ENCODE peak calls at places on chromosome 7, in six cellular contexts. One of them, this sample, is unnamed.

GRCh38 chr7:70830060-70830395 is 301.9 kb upstream of the GALNT17 start:
- DNase-seq in A549: no peak
- DNase-seq in mucosa of descending colon: no peak
- DNase-seq in left ventricle myocardium inferior: no peak
- DNase-seq in CD4-positive, CD25-positive, alpha-beta regulatory T cell: no peak
- DNase-seq in body of pancreas: no peak
- DNase-seq in this sample: no peak

GRCh38 chr7:137664846-137665245 is 181.9 kb downstream of the DGKI start:
- DNase-seq in body of pancreas: no peak
- DNase-seq in CD4-positive, CD25-positive, alpha-beta regulatory T cell: no peak
- DNase-seq in A549: no peak
- DNase-seq in left ventricle myocardium inferior: no peak
- DNase-seq in mucosa of descending colon: no peak
- DNase-seq in this sample: no peak

GRCh38 chr7:140723002-140723401 is 26.5 kb downstream of the NDUFB2 start:
- DNase-seq in mucosa of descending colon: no peak
- DNase-seq in body of pancreas: no peak
- DNase-seq in A549: no peak
- DNase-seq in CD4-positive, CD25-positive, alpha-beta regulatory T cell: peak; percentile 67
- DNase-seq in left ventricle myocardium inferior: no peak
- DNase-seq in this sample: no peak

GRCh38 chr7:132256721-132257212 is 319.5 kb downstream of the PLXNA4 start:
- DNase-seq in mucosa of descending colon: no peak
- DNase-seq in CD4-positive, CD25-positive, alpha-beta regulatory T cell: no peak
- DNase-seq in left ventricle myocardium inferior: no peak
- DNase-seq in body of pancreas: no peak
- DNase-seq in A549: no peak
- DNase-seq in this sample: no peak

GRCh38 chr7:80275192-80275605 is 140.6 kb downstream of the GNAI1 start:
- DNase-seq in A549: no peak
- DNase-seq in CD4-positive, CD25-positive, alpha-beta regulatory T cell: no peak
- DNase-seq in body of pancreas: no peak
- DNase-seq in left ventricle myocardium inferior: no peak
- DNase-seq in mucosa of descending colon: no peak
- DNase-seq in this sample: no peak

GRCh38 chr7:117285821-117286220 is 37.0 kb downstream of the WNT2 start:
- DNase-seq in mucosa of descending colon: no peak
- DNase-seq in left ventricle myocardium inferior: no peak
- DNase-seq in body of pancreas: no peak
- DNase-seq in CD4-positive, CD25-positive, alpha-beta regulatory T cell: no peak
- DNase-seq in A549: no peak
- DNase-seq in this sample: no peak

GRCh38 chr7:158908552-158908951 is 52.2 kb downstream of the DYNC2I1 start:
- DNase-seq in left ventricle myocardium inferior: no peak
- DNase-seq in A549: no peak
- DNase-seq in mucosa of descending colon: no peak
- DNase-seq in body of pancreas: no peak
- DNase-seq in CD4-positive, CD25-positive, alpha-beta regulatory T cell: no peak
- DNase-seq in this sample: no peak

GRCh38 chr7:141742229-141742628 is 4.1 kb downstream of the SSBP1 start:
- DNase-seq in left ventricle myocardium inferior: no peak
- DNase-seq in CD4-positive, CD25-positive, alpha-beta regulatory T cell: no peak
- DNase-seq in A549: no peak
- DNase-seq in mucosa of descending colon: no peak
- DNase-seq in body of pancreas: no peak
- DNase-seq in this sample: no peak

GRCh38 chr7:131957338-131958025 is 401.1 kb upstream of the PODXL start:
- DNase-seq in left ventricle myocardium inferior: no peak
- DNase-seq in CD4-positive, CD25-positive, alpha-beta regulatory T cell: no peak
- DNase-seq in mucosa of descending colon: no peak
- DNase-seq in A549: no peak
- DNase-seq in body of pancreas: no peak
- DNase-seq in this sample: no peak

GRCh38 chr7:106914018-106914607 is 49.0 kb downstream of the PIK3CG start:
- DNase-seq in A549: no peak
- DNase-seq in body of pancreas: no peak
- DNase-seq in left ventricle myocardium inferior: no peak
- DNase-seq in CD4-positive, CD25-positive, alpha-beta regulatory T cell: no peak
- DNase-seq in mucosa of descending colon: no peak
- DNase-seq in this sample: no peak

GRCh38 chr7:103065666-103066065 is 8.9 kb downstream of the FBXL13 start:
- DNase-seq in CD4-positive, CD25-positive, alpha-beta regulatory T cell: peak; percentile 12
- DNase-seq in mucosa of descending colon: no peak
- DNase-seq in A549: peak; percentile 48
- DNase-seq in body of pancreas: no peak
- DNase-seq in left ventricle myocardium inferior: no peak
- DNase-seq in this sample: no peak

GRCh38 chr7:103989200-103989784 is at the start of gene RELN:
- DNase-seq in mucosa of descending colon: no peak
- DNase-seq in left ventricle myocardium inferior: no peak
- DNase-seq in body of pancreas: no peak
- DNase-seq in CD4-positive, CD25-positive, alpha-beta regulatory T cell: no peak
- DNase-seq in A549: peak; percentile 29
- DNase-seq in this sample: no peak

GRCh38 chr7:673681-674453 is 52.6 kb upstream of the DNAAF5 start:
- DNase-seq in left ventricle myocardium inferior: no peak
- DNase-seq in A549: no peak
- DNase-seq in mucosa of descending colon: no peak
- DNase-seq in CD4-positive, CD25-positive, alpha-beta regulatory T cell: no peak
- DNase-seq in body of pancreas: no peak
- DNase-seq in this sample: no peak

GRCh38 chr7:110534241-110534931 is 556.5 kb upstream of the LRRN3 start:
- DNase-seq in A549: peak; percentile 89
- DNase-seq in left ventricle myocardium inferior: no peak
- DNase-seq in mucosa of descending colon: no peak
- DNase-seq in CD4-positive, CD25-positive, alpha-beta regulatory T cell: no peak
- DNase-seq in body of pancreas: no peak
- DNase-seq in this sample: no peak

GRCh38 chr7:141674201-141674671 is 27.7 kb downstream of the DENND11 start:
- DNase-seq in mucosa of descending colon: no peak
- DNase-seq in CD4-positive, CD25-positive, alpha-beta regulatory T cell: no peak
- DNase-seq in left ventricle myocardium inferior: no peak
- DNase-seq in body of pancreas: no peak
- DNase-seq in A549: peak; percentile 60
- DNase-seq in this sample: no peak

GRCh38 chr7:157686285-157686894 is 349.6 kb downstream of the DNAJB6 start:
- DNase-seq in mucosa of descending colon: no peak
- DNase-seq in body of pancreas: no peak
- DNase-seq in A549: no peak
- DNase-seq in CD4-positive, CD25-positive, alpha-beta regulatory T cell: no peak
- DNase-seq in left ventricle myocardium inferior: no peak
- DNase-seq in this sample: no peak

GRCh38 chr7:1889556-1890181 is 219.6 kb downstream of the ELFN1 start:
- DNase-seq in CD4-positive, CD25-positive, alpha-beta regulatory T cell: no peak
- DNase-seq in body of pancreas: no peak
- DNase-seq in A549: no peak
- DNase-seq in left ventricle myocardium inferior: no peak
- DNase-seq in mucosa of descending colon: no peak
- DNase-seq in this sample: no peak

GRCh38 chr7:139871820-139872219 is 42.8 kb downstream of the TBXAS1 start:
- DNase-seq in CD4-positive, CD25-positive, alpha-beta regulatory T cell: no peak
- DNase-seq in body of pancreas: no peak
- DNase-seq in mucosa of descending colon: no peak
- DNase-seq in left ventricle myocardium inferior: no peak
- DNase-seq in A549: no peak
- DNase-seq in this sample: no peak

GRCh38 chr7:127594490-127594889 is 954 bp downstream of the FSCN3 start:
- DNase-seq in left ventricle myocardium inferior: no peak
- DNase-seq in mucosa of descending colon: no peak
- DNase-seq in CD4-positive, CD25-positive, alpha-beta regulatory T cell: no peak
- DNase-seq in A549: no peak
- DNase-seq in body of pancreas: peak; percentile 59
- DNase-seq in this sample: no peak

GRCh38 chr7:36045830-36046341 is 107.2 kb upstream of the EEPD1 start:
- DNase-seq in A549: no peak
- DNase-seq in body of pancreas: no peak
- DNase-seq in CD4-positive, CD25-positive, alpha-beta regulatory T cell: no peak
- DNase-seq in left ventricle myocardium inferior: no peak
- DNase-seq in mucosa of descending colon: no peak
- DNase-seq in this sample: no peak

GRCh38 chr7:493661-494251 is 25.9 kb downstream of the PDGFA start:
- DNase-seq in CD4-positive, CD25-positive, alpha-beta regulatory T cell: no peak
- DNase-seq in left ventricle myocardium inferior: peak; percentile 13
- DNase-seq in A549: no peak
- DNase-seq in mucosa of descending colon: peak; percentile 39
- DNase-seq in body of pancreas: peak; percentile 8
- DNase-seq in this sample: no peak

GRCh38 chr7:21504021-21504420 is 38.8 kb upstream of the DNAH11 start:
- DNase-seq in mucosa of descending colon: no peak
- DNase-seq in A549: no peak
- DNase-seq in body of pancreas: peak; percentile 19
- DNase-seq in left ventricle myocardium inferior: no peak
- DNase-seq in CD4-positive, CD25-positive, alpha-beta regulatory T cell: no peak
- DNase-seq in this sample: no peak

GRCh38 chr7:90692396-90692795 is 96.3 kb downstream of the CDK14 start:
- DNase-seq in left ventricle myocardium inferior: no peak
- DNase-seq in body of pancreas: no peak
- DNase-seq in A549: no peak
- DNase-seq in mucosa of descending colon: no peak
- DNase-seq in CD4-positive, CD25-positive, alpha-beta regulatory T cell: no peak
- DNase-seq in this sample: no peak

GRCh38 chr7:34107306-34107705 is 202.0 kb downstream of the BMPER start:
- DNase-seq in left ventricle myocardium inferior: no peak
- DNase-seq in mucosa of descending colon: no peak
- DNase-seq in CD4-positive, CD25-positive, alpha-beta regulatory T cell: no peak
- DNase-seq in body of pancreas: no peak
- DNase-seq in A549: no peak
- DNase-seq in this sample: no peak

GRCh38 chr7:158077441-158077840 is 510.2 kb downstream of the PTPRN2 start:
- DNase-seq in CD4-positive, CD25-positive, alpha-beta regulatory T cell: no peak
- DNase-seq in left ventricle myocardium inferior: no peak
- DNase-seq in A549: no peak
- DNase-seq in mucosa of descending colon: no peak
- DNase-seq in body of pancreas: no peak
- DNase-seq in this sample: no peak

GRCh38 chr7:150421831-150422230 is 28.6 kb upstream of the GIMAP8 start:
- DNase-seq in A549: no peak
- DNase-seq in mucosa of descending colon: no peak
- DNase-seq in body of pancreas: no peak
- DNase-seq in CD4-positive, CD25-positive, alpha-beta regulatory T cell: no peak
- DNase-seq in left ventricle myocardium inferior: no peak
- DNase-seq in this sample: no peak

GRCh38 chr7:20793258-20793657 is 6.6 kb upstream of the SP8 start:
- DNase-seq in CD4-positive, CD25-positive, alpha-beta regulatory T cell: no peak
- DNase-seq in left ventricle myocardium inferior: no peak
- DNase-seq in mucosa of descending colon: no peak
- DNase-seq in body of pancreas: no peak
- DNase-seq in A549: no peak
- DNase-seq in this sample: no peak

GRCh38 chr7:116447980-116448839 is 51.3 kb upstream of the CAV2 start:
- DNase-seq in body of pancreas: no peak
- DNase-seq in CD4-positive, CD25-positive, alpha-beta regulatory T cell: no peak
- DNase-seq in A549: no peak
- DNase-seq in left ventricle myocardium inferior: peak; percentile 17
- DNase-seq in mucosa of descending colon: no peak
- DNase-seq in this sample: no peak

GRCh38 chr7:96075510-96076349 is 246.2 kb downstream of the SLC25A13 start:
- DNase-seq in CD4-positive, CD25-positive, alpha-beta regulatory T cell: peak; percentile 31
- DNase-seq in mucosa of descending colon: peak; percentile 51
- DNase-seq in A549: peak; percentile 53
- DNase-seq in body of pancreas: peak; percentile 63
- DNase-seq in left ventricle myocardium inferior: peak; percentile 53
- DNase-seq in this sample: peak; percentile 32

GRCh38 chr7:28627263-28627653 is 214.9 kb downstream of the CREB5 start:
- DNase-seq in body of pancreas: no peak
- DNase-seq in mucosa of descending colon: no peak
- DNase-seq in left ventricle myocardium inferior: no peak
- DNase-seq in A549: no peak
- DNase-seq in CD4-positive, CD25-positive, alpha-beta regulatory T cell: no peak
- DNase-seq in this sample: no peak

GRCh38 chr7:27917119-27917518 is 177.2 kb downstream of the TAX1BP1 start:
- DNase-seq in left ventricle myocardium inferior: no peak
- DNase-seq in mucosa of descending colon: no peak
- DNase-seq in A549: no peak
- DNase-seq in CD4-positive, CD25-positive, alpha-beta regulatory T cell: no peak
- DNase-seq in body of pancreas: no peak
- DNase-seq in this sample: no peak

GRCh38 chr7:70037171-70037933 is 439.1 kb downstream of the AUTS2 start:
- DNase-seq in body of pancreas: no peak
- DNase-seq in left ventricle myocardium inferior: no peak
- DNase-seq in CD4-positive, CD25-positive, alpha-beta regulatory T cell: no peak
- DNase-seq in A549: no peak
- DNase-seq in mucosa of descending colon: no peak
- DNase-seq in this sample: no peak

GRCh38 chr7:55439627-55440026 is 74.5 kb downstream of the LANCL2 start:
- DNase-seq in CD4-positive, CD25-positive, alpha-beta regulatory T cell: no peak
- DNase-seq in mucosa of descending colon: no peak
- DNase-seq in body of pancreas: no peak
- DNase-seq in A549: no peak
- DNase-seq in left ventricle myocardium inferior: no peak
- DNase-seq in this sample: no peak

GRCh38 chr7:119943932-119944600 is 328.9 kb upstream of the KCND2 start:
- DNase-seq in A549: no peak
- DNase-seq in mucosa of descending colon: no peak
- DNase-seq in left ventricle myocardium inferior: no peak
- DNase-seq in CD4-positive, CD25-positive, alpha-beta regulatory T cell: no peak
- DNase-seq in body of pancreas: no peak
- DNase-seq in this sample: no peak

GRCh38 chr7:77989981-77990566 is 191.5 kb downstream of the PHTF2 start:
- DNase-seq in mucosa of descending colon: peak; percentile 62
- DNase-seq in left ventricle myocardium inferior: no peak
- DNase-seq in body of pancreas: no peak
- DNase-seq in A549: peak; percentile 42
- DNase-seq in CD4-positive, CD25-positive, alpha-beta regulatory T cell: no peak
- DNase-seq in this sample: no peak

GRCh38 chr7:23336799-23337283 is 37.7 kb downstream of the MALSU1 start:
- DNase-seq in mucosa of descending colon: no peak
- DNase-seq in body of pancreas: no peak
- DNase-seq in A549: no peak
- DNase-seq in left ventricle myocardium inferior: no peak
- DNase-seq in CD4-positive, CD25-positive, alpha-beta regulatory T cell: no peak
- DNase-seq in this sample: no peak
- H3K4me3 ChIP-seq in mucosa of descending colon: no peak overlapping the region
- H3K4me3 ChIP-seq in body of pancreas: no peak overlapping the region
- H3K4me3 ChIP-seq in A549: no peak overlapping the region
- H3K4me3 ChIP-seq in left ventricle myocardium inferior: no peak overlapping the region
- H3K4me3 ChIP-seq in CD4-positive, CD25-positive, alpha-beta regulatory T cell: no peak overlapping the region
- H3K4me3 ChIP-seq in this sample: no peak overlapping the region

GRCh38 chr7:134546903-134547737 is 1.8 kb upstream of the AKR1B15 start:
- DNase-seq in CD4-positive, CD25-positive, alpha-beta regulatory T cell: peak; percentile 51
- DNase-seq in left ventricle myocardium inferior: peak; percentile 66
- DNase-seq in body of pancreas: peak; percentile 67
- DNase-seq in A549: peak; percentile 85
- DNase-seq in mucosa of descending colon: peak; percentile 66
- DNase-seq in this sample: peak; percentile 63
- H3K4me3 ChIP-seq in CD4-positive, CD25-positive, alpha-beta regulatory T cell: no peak overlapping the region
- H3K4me3 ChIP-seq in left ventricle myocardium inferior: peak overlapping the region; percentile 55
- H3K4me3 ChIP-seq in body of pancreas: no peak overlapping the region
- H3K4me3 ChIP-seq in A549: peak overlapping the region; percentile 24
- H3K4me3 ChIP-seq in mucosa of descending colon: no peak overlapping the region
- H3K4me3 ChIP-seq in this sample: no peak overlapping the region

GRCh38 chr7:133978502-133979295 is 148.4 kb upstream of the LRGUK start:
- DNase-seq in mucosa of descending colon: no peak
- DNase-seq in left ventricle myocardium inferior: no peak
- DNase-seq in CD4-positive, CD25-positive, alpha-beta regulatory T cell: no peak
- DNase-seq in body of pancreas: no peak
- DNase-seq in A549: no peak
- DNase-seq in this sample: no peak
- H3K4me3 ChIP-seq in mucosa of descending colon: no peak overlapping the region
- H3K4me3 ChIP-seq in left ventricle myocardium inferior: no peak overlapping the region
- H3K4me3 ChIP-seq in CD4-positive, CD25-positive, alpha-beta regulatory T cell: no peak overlapping the region
- H3K4me3 ChIP-seq in body of pancreas: no peak overlapping the region
- H3K4me3 ChIP-seq in A549: no peak overlapping the region
- H3K4me3 ChIP-seq in this sample: no peak overlapping the region

GRCh38 chr7:26101471-26102151 is 50.4 kb upstream of the NFE2L3 start:
- DNase-seq in A549: no peak
- DNase-seq in mucosa of descending colon: peak; percentile 53
- DNase-seq in CD4-positive, CD25-positive, alpha-beta regulatory T cell: peak; percentile 28
- DNase-seq in body of pancreas: no peak
- DNase-seq in left ventricle myocardium inferior: no peak
- DNase-seq in this sample: no peak
- H3K4me3 ChIP-seq in A549: no peak overlapping the region
- H3K4me3 ChIP-seq in mucosa of descending colon: no peak overlapping the region
- H3K4me3 ChIP-seq in CD4-positive, CD25-positive, alpha-beta regulatory T cell: peak overlapping the region; percentile 51
- H3K4me3 ChIP-seq in body of pancreas: no peak overlapping the region
- H3K4me3 ChIP-seq in left ventricle myocardium inferior: no peak overlapping the region
- H3K4me3 ChIP-seq in this sample: no peak overlapping the region